ENCODE peak calls at places on chromosome 20, in seven cellular contexts. L is glutamatergic neuron; J is kidney glomerular epithelial cell; M is stimulated activated CD8-positive, alpha-beta memory T cell treated with anti-CD3 and anti-CD28 coated beads, Interleukin-2, amount 100 ng/mL, for 48 hours; F is NCI-H2029 treated with DMSO at 0.1 percent for 48 hours; X is cardiac muscle cell; E is CD8-positive, alpha-beta T cell. H is an unnamed sample.
A peak's percentile ranks its signal among the peaks of the same experiment; 100 is the strongest.

GRCh38 chr20:38201356-38201755 is 36.3 kb upstream of the TGM2 start:
- DNase-seq in X (no peak), J (peak; percentile 30), E (no peak), F (no peak), L (no peak), M (no peak), H (peak; percentile 63)

GRCh38 chr20:35466856-35467255 is 11.5 kb downstream of the CEP250 start:
- DNase-seq in E (no peak), X (no peak), M (no peak), L (no peak), F (no peak), J (no peak), H (no peak)

GRCh38 chr20:13401596-13401995 is 180.5 kb downstream of the ISM1 start:
- DNase-seq in J (peak; percentile 55), E (no peak), F (no peak), X (no peak), L (no peak), M (no peak), H (no peak)

GRCh38 chr20:32893878-32894483 is 35.3 kb downstream of the EFCAB8 start:
- DNase-seq in L (peak; percentile 39), F (no peak), E (no peak), M (no peak), X (peak; percentile 63), J (no peak), H (no peak)

GRCh38 chr20:41701596-41702350 is 83.6 kb upstream of the CHD6 start:
- DNase-seq in E (no peak), X (no peak), J (no peak), F (no peak), L (no peak), M (no peak), H (no peak)

GRCh38 chr20:61480158-61480825 is 228.2 kb downstream of the CDH4 start:
- DNase-seq in F (no peak), J (no peak), M (no peak), L (no peak), X (no peak), E (no peak), H (no peak)

GRCh38 chr20:21512634-21513180 is 1.2 kb downstream of the NKX2-2 start:
- DNase-seq in F (no peak), J (no peak), M (no peak), X (no peak), E (no peak), L (peak; percentile 24), H (no peak)

GRCh38 chr20:51434556-51435256 is 107.8 kb downstream of the NFATC2 start:
- DNase-seq in X (no peak), J (no peak), L (no peak), M (no peak), E (no peak), F (no peak), H (no peak)

GRCh38 chr20:63739129-63740069 is at the start of gene SLC2A4RG:
- DNase-seq in F (no peak), M (peak; percentile 54), E (peak; percentile 37), J (peak; percentile 23), L (peak; percentile 76), X (peak; percentile 92), H (peak; percentile 87)

H was measured in mucosa of descending colon.